ENCODE peak calls at places on chromosomes 12 and 14, in five cellular contexts. R is activated CD4-positive, alpha-beta T cell treated with anti-CD3 and anti-CD28 coated beads, Interleukin-2, amount 50 U/mL, for 1 hour; A is progenitor cell of endocrine pancreas; P is RWPE1; W is HEK293T. H is an unnamed sample.

GRCh38 chr12:107921062-107921461 is 146.6 kb downstream of the ASCL4 start:
- DNase-seq in R (no peak), A (no peak), P (no peak), W (no peak), H (no peak)

GRCh38 chr12:459430-460258 is at the start of gene B4GALNT3:
- DNase-seq in R (peak; percentile 35), A (peak; percentile 75), P (peak; percentile 64), W (peak; percentile 85), H (peak; percentile 51)

GRCh38 chr14:32826404-32827082 is 112.1 kb upstream of the NPAS3 start:
- DNase-seq in R (no peak), A (no peak), P (no peak), W (peak; percentile 26), H (no peak)

GRCh38 chr14:56120091-56120632 is 2.0 kb downstream of the PELI2 start:
- DNase-seq in R (no peak), A (no peak), P (no peak), W (peak; percentile 26), H (no peak)

GRCh38 chr14:23045419-23046357 is 3.7 kb downstream of the PSMB11 start:
- DNase-seq in R (no peak), A (no peak), P (no peak), W (no peak), H (no peak)

GRCh38 chr12:97425802-97426484 is 36.7 kb upstream of the RMST start:
- DNase-seq in R (no peak), A (no peak), P (no peak), W (no peak), H (no peak)

GRCh38 chr12:106106892-106107291 is 31.9 kb downstream of the NUAK1 start:
- DNase-seq in R (no peak), A (no peak), P (peak; percentile 30), W (no peak), H (no peak)

GRCh38 chr12:132255642-132256041 is 73.7 kb downstream of the GALNT9 start:
- DNase-seq in R (no peak), A (no peak), P (no peak), W (no peak), H (no peak)

GRCh38 chr12:27644446-27644845 is 51.8 kb upstream of the REP15 start:
- DNase-seq in R (no peak), A (no peak), P (no peak), W (no peak), H (no peak)

GRCh38 chr12:85076688-85077430 is 40.7 kb downstream of the LRRIQ1 start:
- DNase-seq in R (no peak), A (no peak), P (peak; percentile 85), W (peak; percentile 41), H (peak; percentile 61)

GRCh38 chr12:12736759-12737676 is 19.9 kb downstream of the CDKN1B start:
- DNase-seq in R (peak; percentile 26), A (no peak), P (no peak), W (no peak), H (no peak)

GRCh38 chr12:119375619-119376018 is 41.1 kb downstream of the CCDC60 start:
- DNase-seq in R (no peak), A (no peak), P (no peak), W (no peak), H (no peak)

H was measured in COLO829.